ENCODE peak calls at places on chromosomes 3 and 15, in nine cellular contexts. P is GM12865; L is caudate nucleus; V is epithelial cell of esophagus; Y is naive B cell; G is left cardiac atrium; J is right atrium auricular region; I is effector memory CD8-positive, alpha-beta T cell; W is HFF-Myc. H is an unnamed sample.

GRCh38 chr3:43071313-43071893 is 34.5 kb downstream of the POMGNT2 start:
- DNase-seq in P (no peak), L (no peak), V (no peak), Y (no peak), G (no peak), J (peak), I (peak), W (no peak), H (peak)

GRCh38 chr15:89034305-89034704 is 54.0 kb upstream of the ABHD2 start:
- DNase-seq in P (peak), L (no peak), V (peak), Y (no peak), G (no peak), J (no peak), I (no peak), W (no peak), H (no peak)

GRCh38 chr3:130533247-130533646 is 16.3 kb downstream of the COL6A6 start:
- DNase-seq in P (no peak), L (no peak), V (no peak), Y (no peak), G (no peak), J (no peak), I (no peak), W (no peak), H (no peak)

GRCh38 chr15:43509002-43509922 is 8.1 kb upstream of the MAP1A start:
- DNase-seq in P (no peak), L (no peak), V (no peak), Y (no peak), G (no peak), J (peak), I (no peak), W (no peak), H (no peak)

GRCh38 chr15:75578206-75578947 is 738 bp downstream of the PTPN9 start:
- DNase-seq in P (peak), L (no peak), V (peak), Y (peak), G (peak), J (no peak), I (peak), W (no peak), H (peak)

GRCh38 chr15:101176625-101177024 is 75.2 kb downstream of the CHSY1 start:
- DNase-seq in P (no peak), L (no peak), V (no peak), Y (no peak), G (peak), J (no peak), I (no peak), W (no peak), H (no peak)

GRCh38 chr3:105661461-105661860 is 207.4 kb downstream of the CBLB start:
- DNase-seq in P (no peak), L (no peak), V (no peak), Y (no peak), G (no peak), J (no peak), I (no peak), W (no peak), H (no peak)

GRCh38 chr3:9098716-9099675 is 135.7 kb upstream of the RAD18 start:
- DNase-seq in P (no peak), L (peak), V (peak), Y (no peak), G (no peak), J (no peak), I (no peak), W (no peak), H (no peak)

GRCh38 chr15:36499751-36500389 is 79.6 kb upstream of the CDIN1 start:
- DNase-seq in P (no peak), L (no peak), V (no peak), Y (no peak), G (no peak), J (no peak), I (no peak), W (no peak), H (no peak)

GRCh38 chr3:181712505-181713299 is 977 bp downstream of the SOX2 start:
- DNase-seq in P (no peak), L (no peak), V (peak), Y (no peak), G (no peak), J (no peak), I (no peak), W (no peak), H (no peak)

GRCh38 chr3:187748050-187748481 is 2.8 kb upstream of the BCL6 start:
- DNase-seq in P (peak), L (peak), V (peak), Y (peak), G (peak), J (peak), I (peak), W (no peak), H (peak)

GRCh38 chr3:107942244-107942643 is 148.6 kb downstream of the CD47 start:
- DNase-seq in P (peak), L (no peak), V (peak), Y (no peak), G (no peak), J (no peak), I (no peak), W (no peak), H (no peak)

GRCh38 chr3:112140584-112140983 is 7.5 kb upstream of the GCSAM start:
- DNase-seq in P (no peak), L (no peak), V (no peak), Y (no peak), G (no peak), J (no peak), I (no peak), W (no peak), H (no peak)

GRCh38 chr15:85274315-85275050 is 105.9 kb upstream of the AKAP13 start:
- DNase-seq in P (no peak), L (no peak), V (no peak), Y (no peak), G (no peak), J (no peak), I (no peak), W (no peak), H (no peak)

GRCh38 chr3:139520028-139520737 is 19.4 kb downstream of the RBP1 start:
- DNase-seq in P (peak), L (no peak), V (peak), Y (no peak), G (no peak), J (peak), I (no peak), W (no peak), H (no peak)